ENCODE peak calls at places on chromosome 1, in eight cellular contexts. One of them, this sample, is unnamed.

GRCh38 chr1:1137256-1138045 is 21.6 kb upstream of the C1orf159 start:
- DNase-seq in stomach: peak
- DNase-seq in keratinocyte: no peak
- DNase-seq in adrenal gland: no peak
- DNase-seq in pancreas: no peak
- DNase-seq in hepatocyte: no peak
- DNase-seq in bronchial epithelial cell: no peak
- DNase-seq in astrocyte of the spinal cord: no peak
- DNase-seq in this sample: no peak

GRCh38 chr1:160453443-160453842 is 53.1 kb downstream of the VANGL2 start:
- DNase-seq in astrocyte of the spinal cord: no peak
- DNase-seq in adrenal gland: no peak
- DNase-seq in pancreas: no peak
- DNase-seq in bronchial epithelial cell: no peak
- DNase-seq in hepatocyte: no peak
- DNase-seq in keratinocyte: no peak
- DNase-seq in stomach: no peak
- DNase-seq in this sample: no peak

GRCh38 chr1:41767534-41767933 is 151.2 kb downstream of the HIVEP3 start:
- DNase-seq in pancreas: no peak
- DNase-seq in bronchial epithelial cell: peak
- DNase-seq in hepatocyte: no peak
- DNase-seq in astrocyte of the spinal cord: no peak
- DNase-seq in adrenal gland: no peak
- DNase-seq in stomach: no peak
- DNase-seq in keratinocyte: no peak
- DNase-seq in this sample: no peak

GRCh38 chr1:66478116-66478515 is 55.8 kb upstream of the SGIP1 start:
- DNase-seq in stomach: no peak
- DNase-seq in bronchial epithelial cell: peak
- DNase-seq in astrocyte of the spinal cord: peak
- DNase-seq in keratinocyte: no peak
- DNase-seq in pancreas: no peak
- DNase-seq in adrenal gland: no peak
- DNase-seq in hepatocyte: no peak
- DNase-seq in this sample: no peak

GRCh38 chr1:6358757-6359567 is 34.6 kb downstream of the ACOT7 start:
- DNase-seq in astrocyte of the spinal cord: peak
- DNase-seq in stomach: no peak
- DNase-seq in adrenal gland: no peak
- DNase-seq in bronchial epithelial cell: peak
- DNase-seq in hepatocyte: peak
- DNase-seq in pancreas: peak
- DNase-seq in keratinocyte: no peak
- DNase-seq in this sample: no peak

GRCh38 chr1:216045400-216045799 is 377.8 kb downstream of the USH2A start:
- DNase-seq in pancreas: no peak
- DNase-seq in adrenal gland: no peak
- DNase-seq in bronchial epithelial cell: peak
- DNase-seq in hepatocyte: no peak
- DNase-seq in stomach: no peak
- DNase-seq in keratinocyte: peak
- DNase-seq in astrocyte of the spinal cord: peak
- DNase-seq in this sample: no peak

GRCh38 chr1:164765993-164766720 is 207.2 kb downstream of the PBX1 start:
- DNase-seq in stomach: no peak
- DNase-seq in hepatocyte: no peak
- DNase-seq in adrenal gland: no peak
- DNase-seq in astrocyte of the spinal cord: peak
- DNase-seq in bronchial epithelial cell: no peak
- DNase-seq in pancreas: no peak
- DNase-seq in keratinocyte: no peak
- DNase-seq in this sample: no peak

GRCh38 chr1:35442737-35443136 is 114.5 kb downstream of the KIAA0319L start:
- DNase-seq in keratinocyte: no peak
- DNase-seq in astrocyte of the spinal cord: no peak
- DNase-seq in hepatocyte: no peak
- DNase-seq in bronchial epithelial cell: no peak
- DNase-seq in adrenal gland: no peak
- DNase-seq in stomach: no peak
- DNase-seq in pancreas: no peak
- DNase-seq in this sample: no peak

GRCh38 chr1:166069390-166069789 is 97.4 kb downstream of the FAM78B start:
- DNase-seq in bronchial epithelial cell: no peak
- DNase-seq in stomach: no peak
- DNase-seq in pancreas: no peak
- DNase-seq in keratinocyte: no peak
- DNase-seq in hepatocyte: peak
- DNase-seq in adrenal gland: no peak
- DNase-seq in astrocyte of the spinal cord: no peak
- DNase-seq in this sample: no peak

GRCh38 chr1:223747838-223748335 is 35.5 kb downstream of the CAPN2 start:
- DNase-seq in stomach: peak
- DNase-seq in hepatocyte: no peak
- DNase-seq in keratinocyte: no peak
- DNase-seq in bronchial epithelial cell: no peak
- DNase-seq in adrenal gland: peak
- DNase-seq in pancreas: peak
- DNase-seq in astrocyte of the spinal cord: peak
- DNase-seq in this sample: no peak
- H3K4me3 ChIP-seq in stomach: peak
- H3K4me3 ChIP-seq in hepatocyte: no peak
- H3K4me3 ChIP-seq in keratinocyte: no peak
- H3K4me3 ChIP-seq in bronchial epithelial cell: no peak
- H3K4me3 ChIP-seq in adrenal gland: no peak
- H3K4me3 ChIP-seq in pancreas: no peak
- H3K4me3 ChIP-seq in astrocyte of the spinal cord: no peak
- H3K4me3 ChIP-seq in this sample: no peak

DNA sequence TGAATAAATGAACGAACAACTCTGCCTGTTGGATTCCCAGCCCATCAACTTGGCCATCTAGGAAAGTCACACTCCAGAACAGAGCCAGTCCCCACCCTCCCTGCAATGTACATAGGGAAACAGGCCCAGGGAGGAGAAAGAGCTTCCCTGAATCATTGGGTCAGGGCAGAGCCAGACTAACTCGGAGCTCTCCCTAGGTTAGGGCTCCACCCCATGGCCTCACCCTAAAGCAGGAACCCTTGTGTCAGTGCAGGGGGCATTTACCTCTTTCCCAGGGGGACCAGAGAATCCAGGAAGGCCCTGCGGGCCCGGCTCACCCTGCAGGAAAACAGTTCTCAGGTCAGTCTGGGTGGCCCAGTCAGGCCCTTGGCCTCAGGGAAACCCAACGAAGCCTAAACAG is 11.6 kb downstream of the COL9A2 start:
- DNase-seq in astrocyte of the spinal cord: no peak
- DNase-seq in stomach: no peak
- DNase-seq in adrenal gland: no peak
- DNase-seq in keratinocyte: no peak
- DNase-seq in pancreas: no peak
- DNase-seq in bronchial epithelial cell: peak
- DNase-seq in hepatocyte: no peak
- DNase-seq in this sample: no peak
- TF ChIP-seq CTCF in astrocyte of the spinal cord: no peak
- TF ChIP-seq CTCF in stomach: no peak
- TF ChIP-seq CTCF in adrenal gland: no peak
- TF ChIP-seq CTCF in keratinocyte: peak
- TF ChIP-seq CTCF in pancreas: no peak
- TF ChIP-seq CTCF in bronchial epithelial cell: peak
- TF ChIP-seq CTCF in hepatocyte: no peak
- TF ChIP-seq CTCF in this sample: peak

DNA sequence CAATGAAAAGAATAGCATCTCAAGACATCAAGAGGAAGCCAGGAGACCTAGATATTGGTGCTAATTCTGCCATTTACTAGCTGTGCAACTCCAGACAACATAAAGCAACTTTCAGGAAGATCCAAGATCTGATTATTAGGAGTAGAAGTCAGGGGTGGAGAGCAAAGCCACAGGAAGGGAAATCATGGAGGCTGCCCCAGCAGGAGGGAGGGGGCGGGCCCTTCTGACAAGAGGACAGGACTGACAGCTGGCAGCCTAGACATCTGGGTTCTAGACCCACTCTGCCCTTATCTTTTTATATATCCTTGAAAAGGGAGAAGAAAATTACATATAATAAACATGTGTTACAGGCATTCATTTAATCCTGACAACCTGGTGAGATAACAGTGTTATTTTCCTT is 46.7 kb downstream of the ARHGEF11 start:
- DNase-seq in pancreas: no peak
- DNase-seq in keratinocyte: no peak
- DNase-seq in bronchial epithelial cell: no peak
- DNase-seq in astrocyte of the spinal cord: no peak
- DNase-seq in adrenal gland: no peak
- DNase-seq in hepatocyte: no peak
- DNase-seq in stomach: no peak
- DNase-seq in this sample: no peak
- H3K4me3 ChIP-seq in pancreas: no peak
- H3K4me3 ChIP-seq in keratinocyte: no peak
- H3K4me3 ChIP-seq in bronchial epithelial cell: no peak
- H3K4me3 ChIP-seq in astrocyte of the spinal cord: no peak
- H3K4me3 ChIP-seq in adrenal gland: no peak
- H3K4me3 ChIP-seq in hepatocyte: no peak
- H3K4me3 ChIP-seq in stomach: no peak
- H3K4me3 ChIP-seq in this sample: no peak

DNA sequence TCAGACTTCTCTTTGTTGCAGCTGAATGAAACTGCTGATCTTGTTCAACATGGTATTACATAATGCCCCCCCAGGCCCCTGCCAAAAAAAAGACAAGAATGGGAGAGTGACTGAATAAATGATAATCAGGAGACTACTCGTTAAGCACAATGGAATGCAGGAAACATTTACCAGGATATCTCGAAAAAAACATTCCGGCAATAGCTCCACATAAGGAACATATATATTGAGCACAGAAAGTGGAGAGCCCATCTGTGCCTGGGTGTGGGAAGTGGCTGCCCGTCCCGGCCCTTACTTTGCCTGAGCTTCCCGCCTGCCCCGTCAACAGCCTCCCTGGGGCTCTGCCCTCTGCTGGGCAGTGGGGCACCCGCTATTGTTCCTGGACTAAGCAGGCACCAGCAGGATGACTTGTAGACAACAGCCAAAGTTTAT is 13.4 kb downstream of the TRIM11 start:
- DNase-seq in adrenal gland: peak
- DNase-seq in hepatocyte: no peak
- DNase-seq in astrocyte of the spinal cord: peak
- DNase-seq in stomach: peak
- DNase-seq in keratinocyte: no peak
- DNase-seq in bronchial epithelial cell: peak
- DNase-seq in pancreas: peak
- DNase-seq in this sample: no peak
- TF ChIP-seq CTCF in adrenal gland: peak
- TF ChIP-seq CTCF in hepatocyte: peak
- TF ChIP-seq CTCF in astrocyte of the spinal cord: peak
- TF ChIP-seq CTCF in stomach: peak
- TF ChIP-seq CTCF in keratinocyte: peak
- TF ChIP-seq CTCF in bronchial epithelial cell: peak
- TF ChIP-seq CTCF in pancreas: peak
- TF ChIP-seq CTCF in this sample: peak

GRCh38 chr1:111455642-111456031 is 6.4 kb downstream of the ATP5PB start:
- DNase-seq in bronchial epithelial cell: no peak
- DNase-seq in adrenal gland: no peak
- DNase-seq in stomach: no peak
- DNase-seq in hepatocyte: no peak
- DNase-seq in keratinocyte: no peak
- DNase-seq in astrocyte of the spinal cord: no peak
- DNase-seq in pancreas: no peak
- DNase-seq in this sample: no peak
- H3K4me3 ChIP-seq in bronchial epithelial cell: no peak
- H3K4me3 ChIP-seq in adrenal gland: no peak
- H3K4me3 ChIP-seq in stomach: no peak
- H3K4me3 ChIP-seq in hepatocyte: no peak
- H3K4me3 ChIP-seq in keratinocyte: no peak
- H3K4me3 ChIP-seq in astrocyte of the spinal cord: no peak
- H3K4me3 ChIP-seq in pancreas: no peak
- H3K4me3 ChIP-seq in this sample: no peak

DNA sequence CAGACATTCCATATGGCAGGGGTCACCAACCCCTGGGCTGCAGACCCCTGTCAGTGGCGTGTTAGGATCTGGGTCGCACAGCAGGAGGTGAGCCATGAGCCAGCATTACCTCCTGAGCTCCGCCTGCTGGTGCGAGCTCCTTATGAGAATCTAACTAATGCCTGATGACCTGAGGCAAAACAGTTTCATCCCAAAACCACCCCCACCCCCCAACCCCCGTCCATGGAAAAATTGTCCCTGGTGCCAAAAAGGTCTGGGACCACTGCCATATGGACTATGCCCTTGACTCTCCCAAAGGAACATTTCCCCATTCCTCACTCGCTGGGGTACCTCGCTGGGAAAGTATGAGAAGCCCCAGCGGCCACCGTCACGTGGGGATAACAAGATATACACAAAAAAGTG is 6.4 kb upstream of the CPT2 start:
- DNase-seq in adrenal gland: no peak
- DNase-seq in bronchial epithelial cell: no peak
- DNase-seq in pancreas: peak
- DNase-seq in astrocyte of the spinal cord: no peak
- DNase-seq in stomach: no peak
- DNase-seq in keratinocyte: no peak
- DNase-seq in hepatocyte: no peak
- DNase-seq in this sample: no peak
- TF ChIP-seq CTCF in adrenal gland: no peak
- TF ChIP-seq CTCF in bronchial epithelial cell: no peak
- TF ChIP-seq CTCF in pancreas: no peak
- TF ChIP-seq CTCF in astrocyte of the spinal cord: peak
- TF ChIP-seq CTCF in stomach: no peak
- TF ChIP-seq CTCF in keratinocyte: no peak
- TF ChIP-seq CTCF in hepatocyte: no peak
- TF ChIP-seq CTCF in this sample: no peak

GRCh38 chr1:31548518-31548898 is 27.8 kb upstream of the TINAGL1 start:
- DNase-seq in bronchial epithelial cell: no peak
- DNase-seq in stomach: no peak
- DNase-seq in keratinocyte: no peak
- DNase-seq in hepatocyte: peak
- DNase-seq in astrocyte of the spinal cord: no peak
- DNase-seq in adrenal gland: peak
- DNase-seq in pancreas: peak
- DNase-seq in this sample: no peak
- H3K4me3 ChIP-seq in bronchial epithelial cell: no peak
- H3K4me3 ChIP-seq in stomach: no peak
- H3K4me3 ChIP-seq in keratinocyte: no peak
- H3K4me3 ChIP-seq in hepatocyte: no peak
- H3K4me3 ChIP-seq in astrocyte of the spinal cord: no peak
- H3K4me3 ChIP-seq in adrenal gland: no peak
- H3K4me3 ChIP-seq in pancreas: no peak
- H3K4me3 ChIP-seq in this sample: no peak

GRCh38 chr1:212669102-212669501 is 30.5 kb downstream of the BATF3 start:
- DNase-seq in bronchial epithelial cell: no peak
- DNase-seq in pancreas: no peak
- DNase-seq in astrocyte of the spinal cord: no peak
- DNase-seq in adrenal gland: no peak
- DNase-seq in stomach: no peak
- DNase-seq in hepatocyte: no peak
- DNase-seq in keratinocyte: no peak
- DNase-seq in this sample: no peak
- TF ChIP-seq CTCF in bronchial epithelial cell: no peak
- TF ChIP-seq CTCF in pancreas: no peak
- TF ChIP-seq CTCF in astrocyte of the spinal cord: peak
- TF ChIP-seq CTCF in adrenal gland: no peak
- TF ChIP-seq CTCF in stomach: no peak
- TF ChIP-seq CTCF in hepatocyte: peak
- TF ChIP-seq CTCF in keratinocyte: no peak
- TF ChIP-seq CTCF in this sample: no peak

This sample was measured in LNCaP clone FGC.